ENCODE peak calls at places on chromosome 20, in four cellular contexts. D, K, A and G are unnamed samples.

GRCh38 chr20:24448170-24448569 is 21.3 kb upstream of the SYNDIG1 start:
- DNase-seq in D (no peak), K (no peak), A (no peak), G (no peak)

GRCh38 chr20:31764641-31765305 is 25.7 kb downstream of the TPX2 start:
- DNase-seq in D (no peak), K (no peak), A (no peak), G (no peak)

GRCh38 chr20:39252035-39252434 is 289.9 kb downstream of the DHX35 start:
- DNase-seq in D (no peak), K (no peak), A (no peak), G (no peak)

GRCh38 chr20:37345339-37346231 is at the start of gene SRC:
- DNase-seq in D (peak), K (peak), A (peak), G (peak)

GRCh38 chr20:37475258-37475657 is 45.8 kb upstream of the NNAT start:
- DNase-seq in D (no peak), K (no peak), A (no peak), G (peak)

GRCh38 chr20:19758888-19759331 is 852 bp downstream of the RIN2 start:
- DNase-seq in D (peak), K (no peak), A (peak), G (no peak)

GRCh38 chr20:45179166-45179565 is 4.5 kb downstream of the PI3 start:
- DNase-seq in D (no peak), K (no peak), A (no peak), G (no peak)

GRCh38 chr20:22312744-22313346 is 271.5 kb downstream of the FOXA2 start:
- DNase-seq in D (peak), K (peak), A (no peak), G (no peak)

GRCh38 chr20:62066339-62066982 is 780 bp upstream of the TAF4 start:
- DNase-seq in D (peak), K (peak), A (peak), G (peak)

GRCh38 chr20:37565134-37565811 is 37.6 kb upstream of the BLCAP start:
- DNase-seq in D (no peak), K (no peak), A (no peak), G (peak)

GRCh38 chr20:44785768-44786167 is 24.6 kb downstream of the RIMS4 start:
- DNase-seq in D (peak), K (peak), A (no peak), G (no peak)

GRCh38 chr20:19405958-19406357 is 193.5 kb downstream of the SLC24A3 start:
- DNase-seq in D (no peak), K (no peak), A (no peak), G (no peak)

GRCh38 chr20:17610566-17611289 is 40.9 kb downstream of the DSTN start:
- DNase-seq in D (peak), K (no peak), A (peak), G (no peak)

GRCh38 chr20:8646716-8647115 is 422.2 kb upstream of the PLCB4 start:
- DNase-seq in D (no peak), K (peak), A (no peak), G (no peak)